ENCODE peak calls at places on chromosomes 6 and 20, in four cellular contexts. H, K, O and D are unnamed samples.
A peak's percentile ranks its signal among the peaks of the same experiment; 100 is the strongest.

GRCh38 chr6:87784690-87785089 is 82.7 kb upstream of the AKIRIN2 start:
- DNase-seq in H (no peak), K (no peak), O (no peak), D (no peak)

GRCh38 chr6:147449405-147450161 is 58.9 kb upstream of the SAMD5 start:
- DNase-seq in H (no peak), K (no peak), O (no peak), D (no peak)

GRCh38 chr20:8215516-8215915 is 83.5 kb downstream of the PLCB1 start:
- DNase-seq in H (no peak), K (no peak), O (no peak), D (no peak)

GRCh38 chr20:60974022-60974421 is 278.0 kb upstream of the CDH4 start:
- DNase-seq in H (no peak), K (no peak), O (no peak), D (no peak)

GRCh38 chr6:135014353-135014832 is 40.2 kb downstream of the HBS1L start:
- DNase-seq in H (no peak), K (no peak), O (no peak), D (no peak)

GRCh38 chr6:132483779-132484679 is 28.9 kb downstream of the STX7 start:
- DNase-seq in H (peak; percentile 49), K (no peak), O (peak; percentile 74), D (peak; percentile 29)

GRCh38 chr6:156771047-156771446 is 6.1 kb upstream of the ARID1B start:
- DNase-seq in H (no peak), K (no peak), O (no peak), D (no peak)

GRCh38 chr6:20906938-20907337 is 372.7 kb downstream of the CDKAL1 start:
- DNase-seq in H (no peak), K (no peak), O (no peak), D (no peak)

GRCh38 chr20:11869641-11870040 is 48.1 kb upstream of the BTBD3 start:
- DNase-seq in H (no peak), K (no peak), O (no peak), D (no peak)

GRCh38 chr6:154428892-154429291 is 72.3 kb upstream of the IPCEF1 start:
- DNase-seq in H (no peak), K (no peak), O (no peak), D (no peak)

GRCh38 chr6:42007753-42008528 is 42.4 kb upstream of the TAF8 start:
- DNase-seq in H (no peak), K (no peak), O (no peak), D (no peak)

GRCh38 chr20:25478889-25479568 is 71.6 kb downstream of the GINS1 start:
- DNase-seq in H (no peak), K (no peak), O (no peak), D (peak; percentile 21)

GRCh38 chr6:156595481-156595880 is 181.7 kb upstream of the ARID1B start:
- DNase-seq in H (no peak), K (no peak), O (no peak), D (no peak)

GRCh38 chr6:110522427-110522826 is 46.0 kb upstream of the SLC22A16 start:
- DNase-seq in H (no peak), K (no peak), O (no peak), D (no peak)

GRCh38 chr6:154157706-154158105 is 118.7 kb downstream of the OPRM1 start:
- DNase-seq in H (no peak), K (no peak), O (no peak), D (no peak)

GRCh38 chr20:15012551-15012950 is 675.1 kb upstream of the FLRT3 start:
- DNase-seq in H (no peak), K (no peak), O (no peak), D (no peak)

GRCh38 chr20:24059174-24059573 is 70.6 kb upstream of the GGTLC1 start:
- DNase-seq in H (no peak), K (no peak), O (no peak), D (no peak)

GRCh38 chr6:27684264-27685211 is 211.6 kb upstream of the ZNF184 start:
- DNase-seq in H (peak; percentile 47), K (no peak), O (peak; percentile 26), D (no peak)

GRCh38 chr6:43455034-43455747 is at the start of gene DLK2:
- DNase-seq in H (no peak), K (no peak), O (peak; percentile 52), D (no peak)

GRCh38 chr6:163513570-163514166 is 99.2 kb downstream of the QKI start:
- DNase-seq in H (no peak), K (no peak), O (peak; percentile 15), D (no peak)

GRCh38 chr6:152952866-152953509 is 29.9 kb downstream of the FBXO5 start:
- DNase-seq in H (peak; percentile 10), K (no peak), O (peak; percentile 10), D (no peak)

GRCh38 chr6:19723533-19723932 is 113.6 kb upstream of the ID4 start:
- DNase-seq in H (no peak), K (no peak), O (no peak), D (no peak)

GRCh38 chr6:49052901-49053300 is 410.2 kb downstream of the MMUT start:
- DNase-seq in H (no peak), K (no peak), O (no peak), D (no peak)

GRCh38 chr20:62376112-62377063 is 9.3 kb upstream of the LAMA5 start:
- DNase-seq in H (no peak), K (no peak), O (peak; percentile 94), D (peak; percentile 68)

GRCh38 chr6:147614501-147614900 is 106.0 kb downstream of the SAMD5 start:
- DNase-seq in H (no peak), K (no peak), O (no peak), D (no peak)

GRCh38 chr6:6006428-6007310 is at the start of gene NRN1:
- DNase-seq in H (no peak), K (no peak), O (no peak), D (no peak)

GRCh38 chr6:31791324-31792089 is 4.0 kb downstream of the VARS1 start:
- DNase-seq in H (peak; percentile 72), K (no peak), O (peak; percentile 78), D (no peak)

GRCh38 chr6:108952776-108953486 is 104.7 kb downstream of the ARMC2 start:
- DNase-seq in H (no peak), K (no peak), O (no peak), D (no peak)

GRCh38 chr6:139473731-139474130 is 99.3 kb upstream of the CITED2 start:
- DNase-seq in H (no peak), K (no peak), O (no peak), D (no peak)

GRCh38 chr20:14600527-14600926 is 263.1 kb upstream of the FLRT3 start:
- DNase-seq in H (no peak), K (no peak), O (no peak), D (no peak)

GRCh38 chr20:41969656-41970055 is 351.5 kb upstream of the CHD6 start:
- DNase-seq in H (no peak), K (no peak), O (no peak), D (no peak)

GRCh38 chr6:144064831-144065668 is 30.3 kb downstream of the SF3B5 start:
- DNase-seq in H (peak; percentile 85), K (no peak), O (no peak), D (no peak)

GRCh38 chr20:34689486-34689885 is 12.6 kb upstream of the PIGU start:
- DNase-seq in H (no peak), K (no peak), O (no peak), D (no peak)

GRCh38 chr6:40328988-40329545 is 258.1 kb downstream of the LRFN2 start:
- DNase-seq in H (no peak), K (no peak), O (no peak), D (no peak)

GRCh38 chr6:128244751-128245405 is 275.5 kb downstream of the PTPRK start:
- DNase-seq in H (no peak), K (no peak), O (no peak), D (no peak)

GRCh38 chr6:11621119-11621518 is 83.6 kb downstream of the TMEM170B start:
- DNase-seq in H (no peak), K (no peak), O (no peak), D (no peak)

GRCh38 chr6:11615214-11615602 is 77.7 kb downstream of the TMEM170B start:
- DNase-seq in H (no peak), K (no peak), O (no peak), D (no peak)

GRCh38 chr6:11622156-11622555 is 84.6 kb downstream of the TMEM170B start:
- DNase-seq in H (no peak), K (no peak), O (no peak), D (no peak)

GRCh38 chr6:11616200-11616611 is 78.7 kb downstream of the TMEM170B start:
- DNase-seq in H (no peak), K (no peak), O (no peak), D (no peak)

DNA sequence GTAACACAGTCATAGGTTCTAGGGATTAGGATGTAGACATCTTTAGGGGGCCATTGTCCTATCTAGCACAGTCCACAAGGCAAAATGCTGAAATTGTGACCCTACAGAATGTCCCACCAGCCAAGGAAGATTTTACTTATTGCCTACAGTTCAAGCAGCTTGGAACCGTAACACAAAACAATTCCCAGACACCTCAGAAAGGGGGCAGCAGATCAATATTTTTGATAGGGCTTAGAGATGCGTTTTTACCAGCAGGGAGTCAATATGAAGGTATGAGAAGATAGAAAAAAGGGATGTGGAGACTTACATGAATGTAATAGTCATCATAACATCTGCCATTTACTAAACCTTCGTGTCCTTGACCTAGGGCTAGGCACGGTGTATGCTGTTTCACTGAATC is 81.0 kb downstream of the TMEM170B start:
- DNase-seq in H (no peak), K (no peak), O (no peak), D (no peak)
- TF ChIP-seq CTCF in H (no peak), K (peak; percentile 16), O (peak; percentile 19), D (no peak)

GRCh38 chr6:122789078-122789861 is at the start of gene SMPDL3A:
- DNase-seq in H (peak; percentile 84), K (peak; percentile 70), O (peak; percentile 82), D (peak; percentile 77)
- H3K4me3 ChIP-seq in H (peak within 1 kb of the TSS; percentile 57), K (peak within 1 kb of the TSS; percentile 86), O (peak within 1 kb of the TSS; percentile 42), D (peak within 1 kb of the TSS; percentile 77)

GRCh38 chr20:58621906-58622548 is 29.1 kb upstream of the STX16 start:
- DNase-seq in H (no peak), K (no peak), O (no peak), D (no peak)
- TF ChIP-seq CTCF in H (no peak), K (no peak), O (peak; percentile 30), D (no peak)

GRCh38 chr6:51093899-51094665 is 275.4 kb downstream of the TFAP2B start:
- DNase-seq in H (no peak), K (no peak), O (no peak), D (no peak)

GRCh38 chr6:51099201-51099600 is 280.5 kb downstream of the TFAP2B start:
- DNase-seq in H (no peak), K (no peak), O (no peak), D (no peak)

GRCh38 chr6:51098801-51099200 is 280.1 kb downstream of the TFAP2B start:
- DNase-seq in H (no peak), K (no peak), O (no peak), D (no peak)

DNA sequence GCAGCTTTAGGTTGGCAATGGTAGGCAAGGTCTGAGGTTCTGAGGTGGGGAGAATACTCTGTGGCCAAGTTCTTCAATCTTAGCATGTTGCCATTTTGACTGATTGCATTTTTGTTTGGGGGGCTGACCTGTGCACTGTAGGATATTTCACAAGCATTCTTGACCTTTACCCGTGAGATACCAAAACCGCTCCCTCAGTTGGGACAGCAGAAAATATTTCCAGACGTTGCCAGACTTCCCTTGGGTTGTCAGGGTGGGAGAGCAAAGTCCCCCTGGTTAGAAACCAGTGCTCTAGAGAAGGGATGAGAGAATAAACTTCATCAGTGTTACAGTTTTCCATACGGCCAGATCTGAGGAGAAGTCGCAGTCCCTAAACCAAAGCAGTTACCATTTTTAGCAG is 279.6 kb downstream of the TFAP2B start:
- DNase-seq in H (no peak), K (no peak), O (no peak), D (no peak)
- H3K4me3 ChIP-seq in H (no peak overlapping the region), K (no peak overlapping the region), O (no peak overlapping the region), D (no peak overlapping the region)